ENCODE peak calls at places on chromosome 5, in six cellular contexts. One of them, this sample, is unnamed.

GRCh38 chr5:100901851-100902341 is 1.2 kb downstream of the ST8SIA4 start:
- DNase-seq in mammary epithelial cell: no peak
- DNase-seq in esophagus squamous epithelium: peak; percentile 9
- DNase-seq in osteoblast: no peak
- DNase-seq in tibial nerve: peak; percentile 50
- DNase-seq in GM23248: peak; percentile 3
- DNase-seq in this sample: peak; percentile 9

GRCh38 chr5:3361811-3362605 is 233.6 kb upstream of the IRX1 start:
- DNase-seq in mammary epithelial cell: no peak
- DNase-seq in esophagus squamous epithelium: no peak
- DNase-seq in osteoblast: no peak
- DNase-seq in tibial nerve: no peak
- DNase-seq in GM23248: no peak
- DNase-seq in this sample: no peak

GRCh38 chr5:171592076-171592475 is 172.6 kb downstream of the FGF18 start:
- DNase-seq in mammary epithelial cell: no peak
- DNase-seq in esophagus squamous epithelium: no peak
- DNase-seq in osteoblast: no peak
- DNase-seq in tibial nerve: no peak
- DNase-seq in GM23248: no peak
- DNase-seq in this sample: no peak

GRCh38 chr5:56808211-56808610 is 7.1 kb upstream of the MAP3K1 start:
- DNase-seq in mammary epithelial cell: no peak
- DNase-seq in esophagus squamous epithelium: no peak
- DNase-seq in osteoblast: no peak
- DNase-seq in tibial nerve: no peak
- DNase-seq in GM23248: no peak
- DNase-seq in this sample: no peak

GRCh38 chr5:116487045-116487444 is 87.6 kb downstream of the SEMA6A start:
- DNase-seq in mammary epithelial cell: no peak
- DNase-seq in esophagus squamous epithelium: no peak
- DNase-seq in osteoblast: no peak
- DNase-seq in tibial nerve: no peak
- DNase-seq in GM23248: no peak
- DNase-seq in this sample: no peak

GRCh38 chr5:41433552-41434181 is 76.7 kb downstream of the PLCXD3 start:
- DNase-seq in mammary epithelial cell: no peak
- DNase-seq in esophagus squamous epithelium: no peak
- DNase-seq in osteoblast: peak; percentile 39
- DNase-seq in tibial nerve: no peak
- DNase-seq in GM23248: peak; percentile 36
- DNase-seq in this sample: peak; percentile 26

GRCh38 chr5:172076783-172077244 is 70.4 kb upstream of the FBXW11 start:
- DNase-seq in mammary epithelial cell: no peak
- DNase-seq in esophagus squamous epithelium: no peak
- DNase-seq in osteoblast: peak; percentile 39
- DNase-seq in tibial nerve: no peak
- DNase-seq in GM23248: peak; percentile 53
- DNase-seq in this sample: peak; percentile 73

GRCh38 chr5:111043712-111044506 is 27.6 kb upstream of the TSLP start:
- DNase-seq in mammary epithelial cell: peak; percentile 16
- DNase-seq in esophagus squamous epithelium: no peak
- DNase-seq in osteoblast: no peak
- DNase-seq in tibial nerve: no peak
- DNase-seq in GM23248: peak; percentile 10
- DNase-seq in this sample: peak; percentile 17

GRCh38 chr5:35954175-35954574 is 15.8 kb upstream of the CAPSL start:
- DNase-seq in mammary epithelial cell: no peak
- DNase-seq in esophagus squamous epithelium: no peak
- DNase-seq in osteoblast: no peak
- DNase-seq in tibial nerve: no peak
- DNase-seq in GM23248: no peak
- DNase-seq in this sample: peak; percentile 42

GRCh38 chr5:32501071-32501470 is 56.5 kb upstream of the ZFR start:
- DNase-seq in mammary epithelial cell: no peak
- DNase-seq in esophagus squamous epithelium: no peak
- DNase-seq in osteoblast: no peak
- DNase-seq in tibial nerve: no peak
- DNase-seq in GM23248: no peak
- DNase-seq in this sample: no peak

GRCh38 chr5:32501623-32502022 is 57.1 kb upstream of the ZFR start:
- DNase-seq in mammary epithelial cell: no peak
- DNase-seq in esophagus squamous epithelium: no peak
- DNase-seq in osteoblast: no peak
- DNase-seq in tibial nerve: no peak
- DNase-seq in GM23248: no peak
- DNase-seq in this sample: no peak

GRCh38 chr5:32500206-32500605 is 55.7 kb upstream of the ZFR start:
- DNase-seq in mammary epithelial cell: no peak
- DNase-seq in esophagus squamous epithelium: no peak
- DNase-seq in osteoblast: no peak
- DNase-seq in tibial nerve: no peak
- DNase-seq in GM23248: no peak
- DNase-seq in this sample: peak; percentile 44

GRCh38 chr5:32499261-32499660 is 54.7 kb upstream of the ZFR start:
- DNase-seq in mammary epithelial cell: no peak
- DNase-seq in esophagus squamous epithelium: no peak
- DNase-seq in osteoblast: no peak
- DNase-seq in tibial nerve: no peak
- DNase-seq in GM23248: no peak
- DNase-seq in this sample: no peak

DNA sequence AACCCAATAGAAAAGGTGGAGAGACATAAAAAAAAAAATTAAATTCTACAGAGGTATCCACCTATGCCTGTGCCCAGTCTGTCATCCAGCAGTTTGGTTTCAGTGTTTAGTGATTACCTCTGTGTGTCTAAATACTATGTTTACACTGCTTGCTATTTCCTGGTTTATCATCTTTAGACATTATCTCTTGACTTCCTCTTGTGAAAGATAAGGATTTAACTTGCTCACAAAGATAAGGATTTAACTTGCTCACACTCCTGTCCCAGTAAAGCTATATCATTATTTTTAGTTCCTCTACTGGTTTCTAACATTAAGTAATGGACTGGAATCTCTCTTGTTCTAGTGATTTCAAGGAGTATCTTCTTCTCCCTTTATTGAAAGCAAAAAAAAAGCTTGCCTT is 53.9 kb upstream of the ZFR start:
- DNase-seq in mammary epithelial cell: no peak
- DNase-seq in esophagus squamous epithelium: no peak
- DNase-seq in osteoblast: no peak
- DNase-seq in tibial nerve: no peak
- DNase-seq in GM23248: no peak
- DNase-seq in this sample: no peak
- H3K4me3 ChIP-seq in mammary epithelial cell: no peak overlapping the region
- H3K4me3 ChIP-seq in esophagus squamous epithelium: no peak overlapping the region
- H3K4me3 ChIP-seq in osteoblast: no peak overlapping the region
- H3K4me3 ChIP-seq in tibial nerve: no peak overlapping the region
- H3K4me3 ChIP-seq in GM23248: no peak overlapping the region
- H3K4me3 ChIP-seq in this sample: no peak overlapping the region

DNA sequence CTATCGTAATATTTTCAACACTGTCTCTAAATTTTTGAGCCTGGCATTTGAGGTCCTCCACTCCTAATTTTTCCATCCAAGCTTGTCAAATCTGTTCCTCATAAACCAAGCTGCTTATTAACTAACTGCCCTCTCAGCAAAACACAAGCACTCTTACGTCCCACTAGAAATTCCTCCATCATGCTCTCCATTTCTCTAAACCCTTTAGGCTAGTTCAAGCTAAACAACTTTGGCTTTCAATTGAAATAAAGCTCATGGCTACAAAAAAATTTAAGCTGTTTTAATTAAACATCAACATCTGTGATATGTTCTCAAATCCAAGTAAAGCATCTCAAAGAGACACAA is 45.7 kb downstream of the RNF145 start:
- DNase-seq in mammary epithelial cell: no peak
- DNase-seq in esophagus squamous epithelium: no peak
- DNase-seq in osteoblast: no peak
- DNase-seq in tibial nerve: no peak
- DNase-seq in GM23248: no peak
- DNase-seq in this sample: no peak
- H3K36me3 ChIP-seq in mammary epithelial cell: peaks cover 37% of the 10 kb centered on the region
- H3K36me3 ChIP-seq in esophagus squamous epithelium: peaks cover 83% of the 10 kb centered on the region
- H3K36me3 ChIP-seq in osteoblast: peaks cover 33% of the 10 kb centered on the region
- H3K36me3 ChIP-seq in tibial nerve: no peaks in the 10 kb centered on the region
- H3K36me3 ChIP-seq in GM23248: peaks cover 41% of the 10 kb centered on the region
- H3K36me3 ChIP-seq in this sample: peaks cover under 1% of the 10 kb centered on the region

DNA sequence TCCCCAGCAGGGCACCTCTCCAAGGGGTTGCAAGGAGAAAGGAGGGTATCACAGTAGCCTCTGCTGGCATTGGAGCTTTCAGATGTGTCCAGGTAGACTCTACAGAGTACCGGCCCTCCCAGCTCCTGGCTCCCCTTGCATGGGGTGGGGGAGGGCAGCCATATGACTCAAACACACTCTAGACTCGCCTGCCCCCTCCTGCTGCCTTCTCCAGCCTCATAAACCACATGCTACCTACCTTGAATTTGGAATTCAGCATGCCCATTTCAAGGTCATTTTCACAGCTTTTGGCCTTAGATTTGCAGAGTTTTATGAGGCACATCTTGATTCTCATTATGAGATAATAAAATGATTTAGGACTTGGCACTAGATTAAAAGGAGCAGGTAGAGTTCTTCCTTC is 32.8 kb upstream of the SMIM32 start:
- DNase-seq in mammary epithelial cell: no peak
- DNase-seq in esophagus squamous epithelium: no peak
- DNase-seq in osteoblast: no peak
- DNase-seq in tibial nerve: no peak
- DNase-seq in GM23248: no peak
- DNase-seq in this sample: no peak
- H3K27me3 ChIP-seq in mammary epithelial cell: peaks cover 2% of the 10 kb centered on the region
- H3K27me3 ChIP-seq in esophagus squamous epithelium: no peaks in the 10 kb centered on the region
- H3K27me3 ChIP-seq in osteoblast: peaks cover 41% of the 10 kb centered on the region
- H3K27me3 ChIP-seq in tibial nerve: peaks cover 5% of the 10 kb centered on the region
- H3K27me3 ChIP-seq in GM23248: no peaks in the 10 kb centered on the region
- H3K27me3 ChIP-seq in this sample: no peaks in the 10 kb centered on the region

GRCh38 chr5:147507480-147508126 is 2.3 kb downstream of the DPYSL3 start:
- DNase-seq in mammary epithelial cell: peak; percentile 10
- DNase-seq in esophagus squamous epithelium: no peak
- DNase-seq in osteoblast: peak; percentile 80
- DNase-seq in tibial nerve: peak; percentile 44
- DNase-seq in GM23248: peak; percentile 90
- DNase-seq in this sample: no peak
- H3K4me3 ChIP-seq in mammary epithelial cell: no peak overlapping the region
- H3K4me3 ChIP-seq in esophagus squamous epithelium: no peak overlapping the region
- H3K4me3 ChIP-seq in osteoblast: peak overlapping the region; percentile 75
- H3K4me3 ChIP-seq in tibial nerve: no peak overlapping the region
- H3K4me3 ChIP-seq in GM23248: peak overlapping the region; percentile 86
- H3K4me3 ChIP-seq in this sample: no peak overlapping the region

DNA sequence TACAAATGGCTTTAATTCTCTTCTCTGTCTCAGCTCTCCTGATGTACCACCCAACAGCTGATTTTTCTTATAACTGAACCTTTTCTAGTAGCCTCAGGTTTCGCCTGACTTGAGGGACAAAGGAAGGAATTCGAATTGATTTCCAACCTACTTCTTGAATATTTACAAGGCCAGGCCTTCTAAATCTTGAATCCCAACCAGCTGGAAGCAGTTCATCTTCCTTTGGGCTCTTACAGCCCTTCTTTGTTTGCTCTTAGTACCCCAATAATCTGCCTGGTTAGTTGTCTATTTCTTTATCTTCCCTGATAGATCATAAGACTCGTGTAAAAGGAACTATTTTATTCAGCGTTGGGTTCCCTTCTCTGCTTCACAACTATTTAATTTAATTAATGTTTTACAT is 95.9 kb downstream of the NLN start:
- DNase-seq in mammary epithelial cell: no peak
- DNase-seq in esophagus squamous epithelium: no peak
- DNase-seq in osteoblast: no peak
- DNase-seq in tibial nerve: no peak
- DNase-seq in GM23248: no peak
- DNase-seq in this sample: no peak
- H3K36me3 ChIP-seq in mammary epithelial cell: peaks cover 4% of the 10 kb centered on the region
- H3K36me3 ChIP-seq in esophagus squamous epithelium: peaks cover 20% of the 10 kb centered on the region
- H3K36me3 ChIP-seq in osteoblast: peaks cover 13% of the 10 kb centered on the region
- H3K36me3 ChIP-seq in tibial nerve: no peaks in the 10 kb centered on the region
- H3K36me3 ChIP-seq in GM23248: peaks cover 23% of the 10 kb centered on the region
- H3K36me3 ChIP-seq in this sample: peaks cover 10% of the 10 kb centered on the region

GRCh38 chr5:139849942-139850341 is 54.3 kb downstream of the PSD2 start:
- DNase-seq in mammary epithelial cell: peak; percentile 43
- DNase-seq in esophagus squamous epithelium: no peak
- DNase-seq in osteoblast: peak; percentile 80
- DNase-seq in tibial nerve: no peak
- DNase-seq in GM23248: peak; percentile 32
- DNase-seq in this sample: no peak

GRCh38 chr5:139848508-139849100 is 53.0 kb downstream of the PSD2 start:
- DNase-seq in mammary epithelial cell: no peak
- DNase-seq in esophagus squamous epithelium: no peak
- DNase-seq in osteoblast: peak; percentile 83
- DNase-seq in tibial nerve: no peak
- DNase-seq in GM23248: no peak
- DNase-seq in this sample: peak; percentile 93

GRCh38 chr5:139850423-139851016 is 54.9 kb downstream of the PSD2 start:
- DNase-seq in mammary epithelial cell: no peak
- DNase-seq in esophagus squamous epithelium: no peak
- DNase-seq in osteoblast: peak; percentile 75
- DNase-seq in tibial nerve: no peak
- DNase-seq in GM23248: no peak
- DNase-seq in this sample: no peak

GRCh38 chr5:139847790-139848507 is 52.3 kb downstream of the PSD2 start:
- DNase-seq in mammary epithelial cell: peak; percentile 33
- DNase-seq in esophagus squamous epithelium: no peak
- DNase-seq in osteoblast: peak; percentile 95
- DNase-seq in tibial nerve: no peak
- DNase-seq in GM23248: peak; percentile 68
- DNase-seq in this sample: peak; percentile 93

GRCh38 chr5:139849501-139849900 is 53.9 kb downstream of the PSD2 start:
- DNase-seq in mammary epithelial cell: no peak
- DNase-seq in esophagus squamous epithelium: no peak
- DNase-seq in osteoblast: peak; percentile 77
- DNase-seq in tibial nerve: no peak
- DNase-seq in GM23248: no peak
- DNase-seq in this sample: no peak
- H3K27me3 ChIP-seq in mammary epithelial cell: no peaks in the 10 kb centered on the region
- H3K27me3 ChIP-seq in esophagus squamous epithelium: no peaks in the 10 kb centered on the region
- H3K27me3 ChIP-seq in osteoblast: peaks cover 48% of the 10 kb centered on the region
- H3K27me3 ChIP-seq in tibial nerve: peaks cover 11% of the 10 kb centered on the region
- H3K27me3 ChIP-seq in GM23248: peaks cover 21% of the 10 kb centered on the region
- H3K27me3 ChIP-seq in this sample: peaks cover 50% of the 10 kb centered on the region

GRCh38 chr5:147560982-147561381 is 51.1 kb upstream of the DPYSL3 start:
- DNase-seq in mammary epithelial cell: no peak
- DNase-seq in esophagus squamous epithelium: no peak
- DNase-seq in osteoblast: no peak
- DNase-seq in tibial nerve: no peak
- DNase-seq in GM23248: no peak
- DNase-seq in this sample: peak; percentile 50
- H3K4me3 ChIP-seq in mammary epithelial cell: no peak overlapping the region
- H3K4me3 ChIP-seq in esophagus squamous epithelium: no peak overlapping the region
- H3K4me3 ChIP-seq in osteoblast: no peak overlapping the region
- H3K4me3 ChIP-seq in tibial nerve: no peak overlapping the region
- H3K4me3 ChIP-seq in GM23248: no peak overlapping the region
- H3K4me3 ChIP-seq in this sample: no peak overlapping the region

GRCh38 chr5:132488590-132488989 is 2.0 kb downstream of the IRF1 start:
- DNase-seq in mammary epithelial cell: no peak
- DNase-seq in esophagus squamous epithelium: no peak
- DNase-seq in osteoblast: no peak
- DNase-seq in tibial nerve: no peak
- DNase-seq in GM23248: no peak
- DNase-seq in this sample: no peak
- H3K36me3 ChIP-seq in mammary epithelial cell: peaks cover 15% of the 10 kb centered on the region
- H3K36me3 ChIP-seq in esophagus squamous epithelium: peaks cover 46% of the 10 kb centered on the region
- H3K36me3 ChIP-seq in osteoblast: peaks cover 50% of the 10 kb centered on the region
- H3K36me3 ChIP-seq in tibial nerve: no peaks in the 10 kb centered on the region
- H3K36me3 ChIP-seq in GM23248: peaks cover 28% of the 10 kb centered on the region
- H3K36me3 ChIP-seq in this sample: peaks cover 9% of the 10 kb centered on the region

This sample was measured in H7.